ENCODE peak calls at places on chromosomes 16 and 17, in six cellular contexts. A, D, O, Q, R and J are unnamed samples.

GRCh38 chr17:79838541-79839274 is 532 bp downstream of the CBX4 start:
- DNase-seq in A (no peak), D (peak), O (no peak), Q (no peak), R (peak), J (peak)

GRCh38 chr17:82301916-82302497 is 15.4 kb downstream of the CD7 start:
- DNase-seq in A (no peak), D (no peak), O (no peak), Q (peak), R (no peak), J (no peak)

GRCh38 chr16:55528974-55529373 is 20.1 kb downstream of the LPCAT2 start:
- DNase-seq in A (peak), D (no peak), O (no peak), Q (no peak), R (no peak), J (no peak)

GRCh38 chr16:79639576-79640311 is 39.2 kb upstream of the MAF start:
- DNase-seq in A (no peak), D (no peak), O (no peak), Q (no peak), R (no peak), J (no peak)

GRCh38 chr16:72291121-72291520 is 119.2 kb upstream of the PMFBP1 start:
- DNase-seq in A (peak), D (no peak), O (no peak), Q (no peak), R (no peak), J (no peak)

GRCh38 chr16:51317575-51317974 is 166.5 kb upstream of the SALL1 start:
- DNase-seq in A (no peak), D (no peak), O (no peak), Q (no peak), R (no peak), J (no peak)

GRCh38 chr16:77850637-77851330 is 62.4 kb downstream of the VAT1L start:
- DNase-seq in A (no peak), D (no peak), O (no peak), Q (no peak), R (no peak), J (no peak)

GRCh38 chr16:68401871-68402747 is 46.2 kb downstream of the SMPD3 start:
- DNase-seq in A (peak), D (peak), O (no peak), Q (no peak), R (no peak), J (no peak)

GRCh38 chr17:57548421-57549385 is 196.4 kb downstream of the CCDC182 start:
- DNase-seq in A (no peak), D (no peak), O (no peak), Q (no peak), R (no peak), J (no peak)

GRCh38 chr17:79740413-79740812 is 9.7 kb downstream of the ENPP7 start:
- DNase-seq in A (no peak), D (no peak), O (no peak), Q (no peak), R (no peak), J (no peak)

GRCh38 chr16:9437115-9437514 is 345.7 kb downstream of the HAPSTR1 start:
- DNase-seq in A (no peak), D (no peak), O (no peak), Q (no peak), R (no peak), J (peak)

GRCh38 chr17:80718428-80718827 is 173.8 kb downstream of the RPTOR start:
- DNase-seq in A (no peak), D (no peak), O (no peak), Q (no peak), R (no peak), J (no peak)

GRCh38 chr16:2473999-2474876 is 689 bp upstream of the TBC1D24 start:
- DNase-seq in A (no peak), D (peak), O (no peak), Q (peak), R (peak), J (peak)

GRCh38 chr17:61129876-61130275 is 269.8 kb upstream of the TBX2 start:
- DNase-seq in A (no peak), D (peak), O (no peak), Q (no peak), R (no peak), J (no peak)

GRCh38 chr17:65588194-65588808 is 26.9 kb upstream of the AXIN2 start:
- DNase-seq in A (no peak), D (no peak), O (no peak), Q (no peak), R (no peak), J (no peak)

GRCh38 chr17:65431116-65431515 is 130.3 kb downstream of the AXIN2 start:
- DNase-seq in A (no peak), D (no peak), O (no peak), Q (no peak), R (no peak), J (no peak)

GRCh38 chr16:89476811-89477261 is 13.5 kb downstream of the ANKRD11 start:
- DNase-seq in A (no peak), D (no peak), O (no peak), Q (peak), R (no peak), J (peak)

GRCh38 chr17:35094902-35095301 is 24.8 kb downstream of the RAD51D start:
- DNase-seq in A (peak), D (peak), O (no peak), Q (no peak), R (no peak), J (no peak)

GRCh38 chr16:79612207-79612606 is 11.7 kb upstream of the MAF start:
- DNase-seq in A (peak), D (no peak), O (no peak), Q (no peak), R (no peak), J (no peak)

GRCh38 chr17:21211825-21212479 is 2.0 kb downstream of the TMEM11 start:
- DNase-seq in A (no peak), D (no peak), O (no peak), Q (no peak), R (peak), J (no peak)

GRCh38 chr16:24091125-24091524 is 165.0 kb upstream of the CACNG3 start:
- DNase-seq in A (no peak), D (no peak), O (no peak), Q (no peak), R (no peak), J (no peak)

GRCh38 chr17:15122857-15123256 is 142.3 kb downstream of the PMP22 start:
- DNase-seq in A (peak), D (no peak), O (no peak), Q (no peak), R (no peak), J (no peak)

GRCh38 chr17:73586921-73587680 is 57.1 kb downstream of the SDK2 start:
- DNase-seq in A (no peak), D (no peak), O (no peak), Q (no peak), R (no peak), J (no peak)

GRCh38 chr16:69848635-69849545 is 86.8 kb downstream of the WWP2 start:
- DNase-seq in A (peak), D (peak), O (peak), Q (no peak), R (peak), J (no peak)

GRCh38 chr17:78040561-78041400 is 82.3 kb downstream of the TNRC6C start:
- DNase-seq in A (no peak), D (peak), O (peak), Q (peak), R (peak), J (no peak)

GRCh38 chr17:18219016-18219415 is 6.4 kb upstream of the LLGL1 start:
- DNase-seq in A (no peak), D (no peak), O (no peak), Q (no peak), R (peak), J (no peak)

GRCh38 chr16:52567193-52567592 is 20.2 kb upstream of the TOX3 start:
- DNase-seq in A (no peak), D (no peak), O (no peak), Q (no peak), R (no peak), J (no peak)

GRCh38 chr17:77491921-77492445 is 351.2 kb downstream of the SEC14L1 start:
- DNase-seq in A (no peak), D (no peak), O (no peak), Q (peak), R (peak), J (peak)

GRCh38 chr17:37791434-37791833 is 46.6 kb upstream of the HNF1B start:
- DNase-seq in A (peak), D (no peak), O (no peak), Q (peak), R (no peak), J (peak)

GRCh38 chr16:24717411-24717810 is 12.0 kb upstream of the TNRC6A start:
- DNase-seq in A (no peak), D (peak), O (no peak), Q (no peak), R (no peak), J (peak)

GRCh38 chr17:2368383-2368782 is 31.1 kb downstream of the SGSM2 start:
- DNase-seq in A (no peak), D (no peak), O (no peak), Q (no peak), R (no peak), J (no peak)

GRCh38 chr17:33292184-33292980 is 713 bp downstream of the ASIC2 start:
- DNase-seq in A (no peak), D (peak), O (no peak), Q (peak), R (no peak), J (no peak)

GRCh38 chr17:49022391-49022941 is 25.3 kb downstream of the IGF2BP1 start:
- DNase-seq in A (no peak), D (peak), O (no peak), Q (no peak), R (no peak), J (no peak)

GRCh38 chr17:75077490-75078096 is 10.2 kb upstream of the SLC16A5 start:
- DNase-seq in A (no peak), D (peak), O (peak), Q (peak), R (peak), J (peak)

GRCh38 chr16:30358577-30358936 is 3.4 kb upstream of the CD2BP2 start:
- DNase-seq in A (no peak), D (no peak), O (no peak), Q (no peak), R (no peak), J (no peak)

GRCh38 chr16:50244504-50245416 is 21.6 kb upstream of the ADCY7 start:
- DNase-seq in A (no peak), D (no peak), O (no peak), Q (no peak), R (no peak), J (peak)

GRCh38 chr17:50719924-50720805 is 762 bp downstream of the LUC7L3 start:
- DNase-seq in A (no peak), D (no peak), O (no peak), Q (no peak), R (no peak), J (peak)